ENCODE peak calls at places on chromosomes 5 and 9, in nine cellular contexts. One of them, this sample, is unnamed. For H3K4me1, the result is how much of the 10 kb centered on the place peaks cover.

GRCh38 chr5:112869948-112870347 is 8.9 kb downstream of the SRP19 start:
- DNase-seq in esophagus muscularis mucosa: no peak
- DNase-seq in HCT116: no peak
- DNase-seq in left ventricle myocardium inferior: no peak
- DNase-seq in endothelial cell of umbilical vein: no peak
- DNase-seq in MM.1S: peak
- DNase-seq in heart right ventricle: no peak
- DNase-seq in lung: no peak
- DNase-seq in neuronal stem cell: no peak
- DNase-seq in this sample: no peak

GRCh38 chr5:143355710-143356109 is 47.8 kb downstream of the NR3C1 start:
- DNase-seq in HCT116: peak
- DNase-seq in endothelial cell of umbilical vein: peak
- DNase-seq in left ventricle myocardium inferior: peak
- DNase-seq in MM.1S: no peak
- DNase-seq in heart right ventricle: peak
- DNase-seq in esophagus muscularis mucosa: no peak
- DNase-seq in lung: peak
- DNase-seq in neuronal stem cell: no peak
- DNase-seq in this sample: peak

GRCh38 chr5:59193616-59194319 is 610.9 kb downstream of the RAB3C start:
- DNase-seq in left ventricle myocardium inferior: no peak
- DNase-seq in MM.1S: no peak
- DNase-seq in neuronal stem cell: no peak
- DNase-seq in heart right ventricle: no peak
- DNase-seq in HCT116: no peak
- DNase-seq in endothelial cell of umbilical vein: no peak
- DNase-seq in esophagus muscularis mucosa: no peak
- DNase-seq in lung: no peak
- DNase-seq in this sample: no peak

GRCh38 chr5:59496524-59497134 is 396.9 kb downstream of the PDE4D start:
- DNase-seq in HCT116: no peak
- DNase-seq in endothelial cell of umbilical vein: peak
- DNase-seq in neuronal stem cell: no peak
- DNase-seq in lung: no peak
- DNase-seq in left ventricle myocardium inferior: no peak
- DNase-seq in MM.1S: peak
- DNase-seq in esophagus muscularis mucosa: no peak
- DNase-seq in heart right ventricle: no peak
- DNase-seq in this sample: no peak

GRCh38 chr9:134365791-134366222 is 39.6 kb downstream of the RXRA start:
- DNase-seq in heart right ventricle: peak
- DNase-seq in HCT116: no peak
- DNase-seq in esophagus muscularis mucosa: peak
- DNase-seq in endothelial cell of umbilical vein: no peak
- DNase-seq in neuronal stem cell: peak
- DNase-seq in lung: no peak
- DNase-seq in left ventricle myocardium inferior: peak
- DNase-seq in MM.1S: no peak
- DNase-seq in this sample: peak

GRCh38 chr5:154222414-154222813 is 31.9 kb downstream of the GALNT10 start:
- DNase-seq in heart right ventricle: no peak
- DNase-seq in left ventricle myocardium inferior: no peak
- DNase-seq in neuronal stem cell: no peak
- DNase-seq in HCT116: no peak
- DNase-seq in esophagus muscularis mucosa: no peak
- DNase-seq in endothelial cell of umbilical vein: no peak
- DNase-seq in lung: no peak
- DNase-seq in MM.1S: no peak
- DNase-seq in this sample: no peak

GRCh38 chr5:121630402-121630801 is 221.3 kb upstream of the FTMT start:
- DNase-seq in lung: no peak
- DNase-seq in endothelial cell of umbilical vein: no peak
- DNase-seq in MM.1S: no peak
- DNase-seq in heart right ventricle: no peak
- DNase-seq in HCT116: no peak
- DNase-seq in left ventricle myocardium inferior: no peak
- DNase-seq in neuronal stem cell: no peak
- DNase-seq in esophagus muscularis mucosa: no peak
- DNase-seq in this sample: no peak

GRCh38 chr9:136658849-136659535 is 3.7 kb upstream of the EGFL7 start:
- DNase-seq in neuronal stem cell: no peak
- DNase-seq in heart right ventricle: peak
- DNase-seq in esophagus muscularis mucosa: no peak
- DNase-seq in lung: no peak
- DNase-seq in MM.1S: no peak
- DNase-seq in HCT116: no peak
- DNase-seq in endothelial cell of umbilical vein: peak
- DNase-seq in left ventricle myocardium inferior: no peak
- DNase-seq in this sample: no peak

GRCh38 chr9:89796606-89797005 is 191.8 kb downstream of the GADD45G start:
- DNase-seq in esophagus muscularis mucosa: no peak
- DNase-seq in endothelial cell of umbilical vein: no peak
- DNase-seq in MM.1S: no peak
- DNase-seq in HCT116: no peak
- DNase-seq in neuronal stem cell: no peak
- DNase-seq in left ventricle myocardium inferior: no peak
- DNase-seq in lung: no peak
- DNase-seq in heart right ventricle: no peak
- DNase-seq in this sample: no peak

GRCh38 chr5:59182722-59183121 is 599.8 kb downstream of the RAB3C start:
- DNase-seq in endothelial cell of umbilical vein: no peak
- DNase-seq in esophagus muscularis mucosa: no peak
- DNase-seq in left ventricle myocardium inferior: no peak
- DNase-seq in neuronal stem cell: no peak
- DNase-seq in heart right ventricle: no peak
- DNase-seq in lung: no peak
- DNase-seq in HCT116: no peak
- DNase-seq in MM.1S: no peak
- DNase-seq in this sample: no peak

DNA sequence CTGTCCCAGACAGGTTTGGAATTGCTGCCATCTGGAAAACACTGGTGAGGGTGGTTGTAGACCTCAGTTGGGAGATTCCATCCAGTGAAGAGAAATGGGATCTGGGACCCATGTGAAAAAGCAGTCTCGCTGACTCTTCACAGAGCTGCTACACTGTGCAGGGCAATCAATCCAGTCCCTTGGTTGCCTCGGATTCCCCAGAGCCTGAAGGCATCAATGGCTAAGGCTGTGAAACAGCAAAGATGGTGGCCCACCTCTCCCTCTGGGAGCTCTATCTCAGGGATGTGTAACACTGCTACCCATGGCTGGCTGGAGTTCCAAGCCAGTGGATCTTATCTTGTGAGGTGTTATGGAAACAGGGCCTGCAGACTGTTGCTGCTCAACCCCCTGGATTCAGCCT is 256.1 kb downstream of the TMEM38B start:
- DNase-seq in heart right ventricle: no peak
- DNase-seq in endothelial cell of umbilical vein: no peak
- DNase-seq in lung: no peak
- DNase-seq in HCT116: no peak
- DNase-seq in neuronal stem cell: no peak
- DNase-seq in MM.1S: no peak
- DNase-seq in esophagus muscularis mucosa: peak
- DNase-seq in left ventricle myocardium inferior: no peak
- DNase-seq in this sample: no peak
- H3K4me1 ChIP-seq in heart right ventricle: under half
- H3K4me1 ChIP-seq in endothelial cell of umbilical vein: under half
- H3K4me1 ChIP-seq in lung: under half
- H3K4me1 ChIP-seq in HCT116: under half
- H3K4me1 ChIP-seq in neuronal stem cell: under half
- H3K4me1 ChIP-seq in MM.1S: under half
- H3K4me1 ChIP-seq in esophagus muscularis mucosa: under half
- H3K4me1 ChIP-seq in left ventricle myocardium inferior: under half
- H3K4me1 ChIP-seq in this sample: under half

DNA sequence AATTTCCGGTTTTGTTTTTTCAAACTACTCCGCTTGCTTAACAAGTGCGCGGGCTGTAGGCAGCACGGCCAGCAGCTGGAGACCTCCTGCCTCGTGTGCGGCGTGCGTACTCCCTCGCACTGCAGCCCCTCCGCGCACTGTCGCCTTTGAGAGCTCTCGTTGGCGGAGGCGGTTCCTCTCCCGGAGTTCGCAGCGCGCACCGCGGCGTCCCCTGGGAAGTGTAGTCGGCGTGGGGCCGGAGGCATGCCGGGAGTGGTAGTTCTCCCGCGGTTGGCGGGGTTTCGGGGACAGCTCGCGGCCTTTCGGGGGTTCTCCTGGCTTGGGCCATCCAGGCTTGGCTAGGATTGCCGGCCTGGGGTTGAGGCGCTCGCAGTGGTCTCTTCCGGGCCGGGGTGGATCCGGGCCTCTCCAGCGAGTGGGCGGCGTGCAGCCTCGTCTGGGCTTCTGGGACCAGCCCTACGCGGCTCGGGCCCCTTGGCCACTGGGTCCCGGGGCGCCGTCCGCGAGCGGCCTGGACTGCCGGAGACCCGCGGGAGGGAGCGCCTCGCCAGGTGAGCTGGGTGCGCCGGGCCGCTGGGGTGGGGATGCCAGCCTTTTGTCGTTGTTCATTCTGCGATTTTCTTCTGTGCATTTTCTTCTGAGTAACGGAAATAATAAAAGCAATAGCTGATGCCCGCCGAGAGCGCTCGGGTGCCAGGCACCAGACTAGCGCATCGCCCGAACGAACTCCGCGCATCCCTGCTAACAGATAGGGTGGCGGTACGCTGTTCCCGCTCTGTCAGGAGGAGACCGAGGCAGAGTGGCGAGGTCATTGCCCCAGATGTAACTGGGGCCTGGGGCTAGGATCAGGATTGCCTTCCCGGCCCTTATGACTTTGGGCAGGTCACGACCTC is at the start of gene ZNF354C:
- DNase-seq in esophagus muscularis mucosa: peak
- DNase-seq in HCT116: no peak
- DNase-seq in endothelial cell of umbilical vein: peak
- DNase-seq in left ventricle myocardium inferior: peak
- DNase-seq in MM.1S: peak
- DNase-seq in heart right ventricle: peak
- DNase-seq in lung: peak
- DNase-seq in neuronal stem cell: peak
- DNase-seq in this sample: peak
- H3K4me3 ChIP-seq in esophagus muscularis mucosa: peak
- H3K4me3 ChIP-seq in HCT116: no peak
- H3K4me3 ChIP-seq in endothelial cell of umbilical vein: peak
- H3K4me3 ChIP-seq in left ventricle myocardium inferior: peak
- H3K4me3 ChIP-seq in MM.1S: peak
- H3K4me3 ChIP-seq in heart right ventricle: peak
- H3K4me3 ChIP-seq in lung: peak
- H3K4me3 ChIP-seq in neuronal stem cell: peak
- H3K4me3 ChIP-seq in this sample: peak

DNA sequence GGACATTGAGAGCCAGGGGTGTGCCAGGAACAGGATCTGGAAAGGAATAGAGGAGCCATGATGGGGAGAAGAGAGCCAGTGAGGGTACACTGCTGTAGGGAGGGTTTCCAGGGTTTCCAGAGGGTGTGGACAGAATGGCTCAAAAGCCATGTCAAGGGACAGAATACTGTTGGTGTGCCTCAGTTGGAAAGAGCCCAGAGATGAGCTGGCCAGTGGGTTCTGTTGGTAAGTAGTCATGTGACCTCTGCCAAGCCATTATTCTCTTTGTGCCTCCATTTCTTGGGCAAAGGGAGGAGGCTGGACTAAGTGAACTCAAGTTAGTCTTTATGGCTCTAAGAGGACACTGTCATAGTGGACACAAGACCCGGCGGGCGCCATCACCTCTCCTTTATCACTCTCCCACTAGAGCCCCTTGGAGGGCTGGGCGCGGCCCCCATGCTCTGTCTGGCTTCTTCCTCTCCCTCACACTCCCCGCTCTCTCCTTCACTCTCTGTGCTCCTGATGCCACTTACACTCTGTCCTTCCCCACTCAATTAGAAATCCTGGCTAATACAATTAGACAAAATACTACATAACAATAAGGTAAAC is 20.1 kb downstream of the ADCY2 start:
- DNase-seq in HCT116: no peak
- DNase-seq in esophagus muscularis mucosa: peak
- DNase-seq in left ventricle myocardium inferior: no peak
- DNase-seq in MM.1S: no peak
- DNase-seq in neuronal stem cell: no peak
- DNase-seq in endothelial cell of umbilical vein: no peak
- DNase-seq in lung: no peak
- DNase-seq in heart right ventricle: no peak
- DNase-seq in this sample: no peak
- H3K4me1 ChIP-seq in HCT116: under half
- H3K4me1 ChIP-seq in esophagus muscularis mucosa: under half
- H3K4me1 ChIP-seq in left ventricle myocardium inferior: under half
- H3K4me1 ChIP-seq in MM.1S: under half
- H3K4me1 ChIP-seq in neuronal stem cell: under half
- H3K4me1 ChIP-seq in endothelial cell of umbilical vein: under half
- H3K4me1 ChIP-seq in lung: under half
- H3K4me1 ChIP-seq in heart right ventricle: under half
- H3K4me1 ChIP-seq in this sample: under half

GRCh38 chr9:124018731-124019697 is 7.4 kb downstream of the LHX2 start:
- DNase-seq in esophagus muscularis mucosa: no peak
- DNase-seq in HCT116: no peak
- DNase-seq in endothelial cell of umbilical vein: no peak
- DNase-seq in neuronal stem cell: no peak
- DNase-seq in heart right ventricle: no peak
- DNase-seq in left ventricle myocardium inferior: no peak
- DNase-seq in lung: no peak
- DNase-seq in MM.1S: no peak
- DNase-seq in this sample: no peak
- H3K4me3 ChIP-seq in esophagus muscularis mucosa: peak
- H3K4me3 ChIP-seq in HCT116: no peak
- H3K4me3 ChIP-seq in endothelial cell of umbilical vein: no peak
- H3K4me3 ChIP-seq in neuronal stem cell: peak
- H3K4me3 ChIP-seq in heart right ventricle: no peak
- H3K4me3 ChIP-seq in left ventricle myocardium inferior: peak
- H3K4me3 ChIP-seq in lung: no peak
- H3K4me3 ChIP-seq in MM.1S: no peak
- H3K4me3 ChIP-seq in this sample: no peak

GRCh38 chr9:128096614-128097013 is 28.6 kb downstream of the SLC25A25 start:
- DNase-seq in HCT116: no peak
- DNase-seq in esophagus muscularis mucosa: no peak
- DNase-seq in neuronal stem cell: no peak
- DNase-seq in lung: no peak
- DNase-seq in endothelial cell of umbilical vein: no peak
- DNase-seq in MM.1S: no peak
- DNase-seq in left ventricle myocardium inferior: no peak
- DNase-seq in heart right ventricle: no peak
- DNase-seq in this sample: no peak
- H3K4me1 ChIP-seq in HCT116: under half
- H3K4me1 ChIP-seq in esophagus muscularis mucosa: half or more
- H3K4me1 ChIP-seq in neuronal stem cell: half or more
- H3K4me1 ChIP-seq in lung: under half
- H3K4me1 ChIP-seq in endothelial cell of umbilical vein: half or more
- H3K4me1 ChIP-seq in MM.1S: under half
- H3K4me1 ChIP-seq in left ventricle myocardium inferior: half or more
- H3K4me1 ChIP-seq in heart right ventricle: half or more
- H3K4me1 ChIP-seq in this sample: half or more

DNA sequence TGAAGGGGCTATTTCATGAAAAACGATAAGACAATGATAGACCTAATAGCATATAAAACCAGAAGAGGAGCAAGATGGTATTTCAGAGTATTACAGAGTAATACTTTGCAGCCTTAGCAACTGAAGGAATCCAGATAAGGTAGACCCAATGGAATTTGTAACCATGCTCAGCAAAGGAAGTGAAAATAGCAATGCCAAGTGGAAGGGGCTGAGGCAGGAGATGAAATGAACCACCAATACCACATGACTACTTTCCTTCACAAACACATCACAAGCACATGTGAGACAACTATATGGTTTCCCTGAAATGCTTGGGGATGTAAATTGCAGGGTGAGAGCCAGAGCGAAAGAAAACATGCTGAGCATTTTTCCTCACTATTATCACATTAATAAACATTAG is 79.8 kb upstream of the MELK start:
- DNase-seq in heart right ventricle: no peak
- DNase-seq in left ventricle myocardium inferior: no peak
- DNase-seq in esophagus muscularis mucosa: no peak
- DNase-seq in lung: no peak
- DNase-seq in HCT116: no peak
- DNase-seq in neuronal stem cell: no peak
- DNase-seq in endothelial cell of umbilical vein: no peak
- DNase-seq in MM.1S: no peak
- DNase-seq in this sample: no peak
- H3K4me3 ChIP-seq in heart right ventricle: no peak
- H3K4me3 ChIP-seq in left ventricle myocardium inferior: no peak
- H3K4me3 ChIP-seq in esophagus muscularis mucosa: no peak
- H3K4me3 ChIP-seq in lung: no peak
- H3K4me3 ChIP-seq in HCT116: no peak
- H3K4me3 ChIP-seq in neuronal stem cell: no peak
- H3K4me3 ChIP-seq in endothelial cell of umbilical vein: no peak
- H3K4me3 ChIP-seq in MM.1S: no peak
- H3K4me3 ChIP-seq in this sample: no peak